ENCODE peak calls at places on chromosomes 11 and 22, in six cellular contexts. D is spleen, E is tibial nerve, Z is esophagus squamous epithelium, T is endodermal cell, S is gastrocnemius medialis. R is an unnamed sample.

GRCh38 chr22:27978875-27979274 is 59.8 kb upstream of the PITPNB start:
- DNase-seq in E (no peak), D (no peak), Z (no peak), S (no peak), T (no peak), R (no peak)

GRCh38 chr11:63985812-63986155 is 454 bp upstream of the OTUB1 start:
- DNase-seq in Z (no peak), T (no peak), E (no peak), D (peak; percentile 94), S (no peak), R (peak; percentile 53)

GRCh38 chr11:32225491-32226285 is 134.8 kb downstream of the RCN1 start:
- DNase-seq in T (no peak), D (no peak), S (no peak), E (no peak), Z (no peak), R (no peak)

GRCh38 chr11:14764899-14765527 is 121.4 kb downstream of the PDE3B start:
- DNase-seq in T (no peak), E (no peak), S (no peak), Z (no peak), D (no peak), R (peak; percentile 46)

GRCh38 chr22:17566776-17567175 is 3.5 kb downstream of the SLC25A18 start:
- DNase-seq in E (no peak), S (no peak), T (no peak), D (no peak), Z (no peak), R (no peak)

GRCh38 chr11:78786086-78786485 is 211.4 kb upstream of the NARS2 start:
- DNase-seq in T (peak; percentile 30), S (no peak), E (no peak), D (no peak), Z (no peak), R (no peak)

GRCh38 chr11:1929621-1930447 is 10.3 kb downstream of the TNNT3 start:
- DNase-seq in D (no peak), S (no peak), E (no peak), Z (no peak), T (no peak), R (no peak)

GRCh38 chr11:66475349-66476172 is 4.7 kb upstream of the DPP3 start:
- DNase-seq in D (no peak), Z (no peak), E (no peak), S (no peak), T (no peak), R (no peak)

GRCh38 chr11:13367115-13367514 is 89.5 kb downstream of the BMAL1 start:
- DNase-seq in S (no peak), D (no peak), T (no peak), Z (no peak), E (no peak), R (no peak)

GRCh38 chr22:46113910-46114517 is 36.3 kb upstream of the PPARA start:
- DNase-seq in Z (no peak), T (no peak), D (no peak), E (no peak), S (peak; percentile 73), R (no peak)

GRCh38 chr11:6588018-6588417 is 15.4 kb downstream of the RRP8 start:
- DNase-seq in S (no peak), D (no peak), E (no peak), Z (no peak), T (no peak), R (no peak)
- H3K27ac ChIP-seq in S (peak overlapping the region; percentile 46), D (no peak overlapping the region), E (no peak overlapping the region), Z (no peak overlapping the region), T (no peak overlapping the region), R (no peak overlapping the region)

DNA sequence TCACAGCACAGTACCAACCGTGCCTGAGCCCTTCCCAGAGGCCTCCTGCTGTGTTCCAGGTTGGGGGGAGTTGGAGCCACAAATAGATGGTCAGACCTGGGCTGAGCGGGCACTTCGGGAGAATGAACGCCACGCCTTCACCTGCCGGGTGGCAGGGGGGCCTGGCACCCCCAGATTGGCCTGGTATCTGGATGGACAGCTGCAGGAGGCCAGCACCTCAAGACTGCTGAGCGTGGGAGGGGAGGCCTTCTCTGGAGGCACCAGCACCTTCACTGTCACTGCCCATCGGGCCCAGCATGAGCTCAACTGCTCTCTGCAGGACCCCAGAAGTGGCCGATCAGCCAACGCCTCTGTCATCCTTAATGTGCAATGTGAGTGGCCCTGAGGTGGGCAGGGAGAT is 1.1 kb downstream of the TMEM25 start:
- DNase-seq in E (no peak), T (no peak), D (no peak), S (no peak), Z (no peak), R (no peak)
- H3K36me3 ChIP-seq in E (peaks cover 32% of the 10 kb centered on the region), T (no peaks in the 10 kb centered on the region), D (peaks cover 15% of the 10 kb centered on the region), S (no peaks in the 10 kb centered on the region), Z (peaks cover 13% of the 10 kb centered on the region), R (peaks cover 9% of the 10 kb centered on the region)

GRCh38 chr22:41239443-41240128 is 1.1 kb downstream of the CHADL start:
- DNase-seq in T (no peak), D (no peak), S (no peak), E (no peak), Z (no peak), R (no peak)

GRCh38 chr22:41240377-41241132 is at the start of gene CHADL:
- DNase-seq in T (peak; percentile 66), S (no peak), D (no peak), Z (no peak), E (no peak), R (no peak)

GRCh38 chr22:41237036-41237706 is 3.6 kb downstream of the CHADL start:
- DNase-seq in D (no peak), E (no peak), S (no peak), Z (no peak), T (no peak), R (no peak)

GRCh38 chr22:41237707-41238569 is 2.8 kb downstream of the CHADL start:
- DNase-seq in Z (no peak), E (peak; percentile 21), T (peak; percentile 96), D (peak; percentile 97), S (peak; percentile 17), R (peak; percentile 70)

DNA sequence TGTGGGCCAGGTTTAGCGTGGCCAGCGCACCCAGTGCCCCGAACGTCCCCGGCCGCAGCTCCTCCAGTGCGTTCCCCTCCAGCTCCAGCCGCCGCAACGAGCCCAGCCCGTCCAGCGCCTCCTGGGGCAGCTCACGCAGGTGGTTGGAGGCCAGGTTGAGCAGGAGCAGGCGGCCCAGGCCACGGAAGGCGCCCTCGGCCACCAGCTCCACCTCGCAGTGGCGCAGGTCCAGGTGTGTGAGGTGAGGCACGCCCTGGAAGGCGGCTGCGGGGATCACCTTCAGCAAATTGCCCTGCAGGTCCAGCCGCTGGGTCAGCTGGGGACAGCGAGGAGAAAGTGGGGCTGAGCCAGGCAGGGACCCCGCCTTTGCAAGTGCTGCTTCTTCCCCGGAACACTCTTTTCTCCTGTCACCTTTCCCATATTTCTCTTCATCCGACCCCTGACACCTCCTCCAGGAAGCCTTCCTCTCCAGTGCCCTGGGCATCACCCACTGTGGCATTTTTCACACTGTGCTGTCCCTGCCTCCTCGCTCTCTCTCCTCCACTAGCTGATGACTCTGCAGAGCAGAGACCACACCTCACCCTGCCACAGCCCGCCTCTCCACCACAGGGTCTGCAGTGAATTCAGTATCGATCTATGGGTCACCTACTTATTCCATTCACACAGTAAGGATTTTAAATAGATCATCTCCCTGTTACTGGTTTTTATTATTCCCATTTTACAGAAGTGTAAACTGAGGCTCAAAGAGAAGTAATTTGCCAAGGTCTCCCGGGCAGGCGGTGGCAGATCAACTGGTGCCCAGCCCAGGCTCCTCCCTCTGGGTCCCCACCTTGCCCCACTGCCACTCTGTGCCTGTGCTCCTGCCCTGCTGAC is 1.9 kb downstream of the CHADL start:
- DNase-seq in D (no peak), Z (no peak), T (no peak), S (no peak), E (no peak), R (no peak)
- H3K27ac ChIP-seq in D (no peak overlapping the region), Z (peak overlapping the region; percentile 57), T (no peak overlapping the region), S (no peak overlapping the region), E (peak overlapping the region; percentile 84), R (no peak overlapping the region)

GRCh38 chr11:117366875-117367274 is 39.2 kb downstream of the CEP164 start:
- DNase-seq in D (no peak), S (no peak), E (no peak), Z (no peak), T (no peak), R (no peak)

GRCh38 chr11:117375960-117376359 is 48.3 kb downstream of the CEP164 start:
- DNase-seq in E (no peak), Z (no peak), S (no peak), D (no peak), T (no peak), R (no peak)

GRCh38 chr11:117374316-117374715 is 46.7 kb downstream of the CEP164 start:
- DNase-seq in S (no peak), T (no peak), Z (no peak), D (no peak), E (no peak), R (no peak)

GRCh38 chr11:117369521-117369920 is 41.9 kb downstream of the CEP164 start:
- DNase-seq in S (no peak), T (no peak), D (no peak), E (no peak), Z (no peak), R (no peak)

GRCh38 chr11:117371453-117371852 is 43.8 kb downstream of the CEP164 start:
- DNase-seq in D (no peak), T (no peak), S (no peak), Z (no peak), E (no peak), R (no peak)
- H3K36me3 ChIP-seq in D (peaks cover 69% of the 10 kb centered on the region), T (peaks cover 72% of the 10 kb centered on the region), S (no peaks in the 10 kb centered on the region), Z (peaks cover 100% of the 10 kb centered on the region), E (peaks cover 100% of the 10 kb centered on the region), R (peaks cover 34% of the 10 kb centered on the region)

GRCh38 chr11:75851203-75851602 is 36.2 kb downstream of the UVRAG start:
- DNase-seq in Z (no peak), T (no peak), D (no peak), S (no peak), E (no peak), R (no peak)
- H3K27ac ChIP-seq in Z (no peak overlapping the region), T (no peak overlapping the region), D (no peak overlapping the region), S (peak overlapping the region; percentile 73), E (no peak overlapping the region), R (no peak overlapping the region)

GRCh38 chr22:50414476-50415248 is 60.2 kb downstream of the SBF1 start:
- DNase-seq in T (no peak), D (no peak), E (no peak), S (no peak), Z (no peak), R (no peak)
- H3K36me3 ChIP-seq in T (peaks cover 57% of the 10 kb centered on the region), D (peaks cover 71% of the 10 kb centered on the region), E (peaks cover 68% of the 10 kb centered on the region), S (no peaks in the 10 kb centered on the region), Z (peaks cover 93% of the 10 kb centered on the region), R (peaks cover 58% of the 10 kb centered on the region)

R was measured in effector memory CD4-positive, alpha-beta T cell.